ENCODE peak calls at places on chromosomes 12 and 14, in four cellular contexts. C is left lung, L is D341Med, H is EH. U is an unnamed sample.

GRCh38 chr14:45519770-45520169 is 266.8 kb upstream of the MIS18BP1 start:
- DNase-seq in C (no peak), L (no peak), H (no peak), U (no peak)

GRCh38 chr14:60349663-60350365 is 100.8 kb downstream of the PPM1A start:
- DNase-seq in C (no peak), L (peak), H (peak), U (no peak)

GRCh38 chr12:19573866-19574265 is 134.6 kb downstream of the AEBP2 start:
- DNase-seq in C (no peak), L (no peak), H (no peak), U (no peak)

GRCh38 chr14:90573385-90574105 is 176.7 kb downstream of the CALM1 start:
- DNase-seq in C (peak), L (no peak), H (no peak), U (peak)

GRCh38 chr14:65360144-65360784 is 52.3 kb upstream of the FUT8 start:
- DNase-seq in C (no peak), L (no peak), H (no peak), U (no peak)

GRCh38 chr14:71686677-71687076 is 245.6 kb upstream of the RGS6 start:
- DNase-seq in C (no peak), L (no peak), H (peak), U (peak)

GRCh38 chr12:101172316-101172715 is 37.7 kb downstream of the SLC5A8 start:
- DNase-seq in C (no peak), L (no peak), H (peak), U (no peak)

GRCh38 chr12:15212877-15213276 is 8.3 kb downstream of the RERG start:
- DNase-seq in C (no peak), L (no peak), H (no peak), U (no peak)

GRCh38 chr12:3227076-3227975 is 150.1 kb downstream of the TSPAN9 start:
- DNase-seq in C (peak), L (no peak), H (no peak), U (no peak)

GRCh38 chr14:52268191-52269061 is 928 bp downstream of the PTGDR start:
- DNase-seq in C (peak), L (peak), H (no peak), U (no peak)

GRCh38 chr12:119314290-119314689 is 20.2 kb upstream of the CCDC60 start:
- DNase-seq in C (no peak), L (no peak), H (no peak), U (no peak)

GRCh38 chr14:64979336-64980074 is 7.2 kb upstream of the FNTB start:
- DNase-seq in C (no peak), L (no peak), H (peak), U (no peak)

GRCh38 chr12:17062296-17063061 is 456.5 kb upstream of the LMO3 start:
- DNase-seq in C (no peak), L (no peak), H (no peak), U (no peak)

GRCh38 chr14:76837524-76837923 is 11.3 kb downstream of the LRRC74A start:
- DNase-seq in C (no peak), L (no peak), H (no peak), U (no peak)

GRCh38 chr14:89221109-89221508 is 195.9 kb downstream of the FOXN3 start:
- DNase-seq in C (no peak), L (no peak), H (peak), U (no peak)

GRCh38 chr14:64704743-64705405 is 650 bp downstream of the PLEKHG3 start:
- DNase-seq in C (peak), L (peak), H (peak), U (no peak)

GRCh38 chr12:13288501-13288900 is 92.0 kb downstream of the EMP1 start:
- DNase-seq in C (no peak), L (no peak), H (no peak), U (no peak)

GRCh38 chr12:80472912-80473500 is 29.0 kb downstream of the PTPRQ start:
- DNase-seq in C (no peak), L (peak), H (peak), U (no peak)

GRCh38 chr14:77760381-77761204 is at the start of gene SNW1:
- DNase-seq in C (peak), L (peak), H (peak), U (peak)

GRCh38 chr12:25023808-25024207 is 74.9 kb upstream of the BCAT1 start:
- DNase-seq in C (no peak), L (no peak), H (no peak), U (no peak)

GRCh38 chr12:87756721-87757120 is 272.5 kb downstream of the C12orf50 start:
- DNase-seq in C (no peak), L (no peak), H (no peak), U (no peak)

GRCh38 chr14:101857226-101857625 is 95.7 kb downstream of the PPP2R5C start:
- DNase-seq in C (no peak), L (no peak), H (no peak), U (no peak)

GRCh38 chr12:52141306-52141705 is 50.5 kb downstream of the KRT80 start:
- DNase-seq in C (no peak), L (no peak), H (no peak), U (no peak)

GRCh38 chr12:129067482-129067881 is 214.2 kb downstream of the GLT1D1 start:
- DNase-seq in C (no peak), L (no peak), H (no peak), U (no peak)

GRCh38 chr12:122999196-122999946 is 18.9 kb downstream of the ARL6IP4 start:
- DNase-seq in C (peak), L (no peak), H (no peak), U (no peak)

GRCh38 chr14:73712540-73713141 is 1.5 kb downstream of the PNMA1 start:
- DNase-seq in C (no peak), L (no peak), H (peak), U (no peak)

GRCh38 chr12:52356031-52356761 is 11.1 kb downstream of the KRT85 start:
- DNase-seq in C (no peak), L (no peak), H (no peak), U (no peak)

GRCh38 chr14:104800600-104801283 is at the start of gene ZBTB42:
- DNase-seq in C (peak), L (peak), H (peak), U (peak)

GRCh38 chr12:109696485-109697269 is 16.9 kb upstream of the FAM222A start:
- DNase-seq in C (no peak), L (no peak), H (peak), U (no peak)

GRCh38 chr14:36383674-36384421 is 63.4 kb upstream of the MBIP start:
- DNase-seq in C (no peak), L (no peak), H (no peak), U (peak)

GRCh38 chr14:20690848-20691640 is 2.5 kb downstream of the ANG start:
- DNase-seq in C (no peak), L (peak), H (peak), U (no peak)

GRCh38 chr12:11753151-11753501 is 103.7 kb downstream of the ETV6 start:
- DNase-seq in C (no peak), L (no peak), H (no peak), U (no peak)